ENCODE peak calls at places on chromosomes 12 and 14, in nine cellular contexts. N is left ventricle myocardium superior; L is naive thymus-derived CD4-positive, alpha-beta T cell; O is fibroblast of pulmonary artery; S is astrocyte of the spinal cord; W is NCI-H1694 treated with DMSO at 0.1 percent for 48 hours; G is HEK293T; T is kidney glomerular epithelial cell; D is stimulated activated CD4-positive, alpha-beta T cell treated with anti-CD3 and anti-CD28 coated beads, Interleukin-2, amount 100 ng/mL, for 24 hours. V is an unnamed sample.

GRCh38 chr12:108733132-108733531 is 1.8 kb upstream of the CORO1C start:
- DNase-seq in N (no peak), L (no peak), O (no peak), S (no peak), W (no peak), G (no peak), T (no peak), D (no peak), V (no peak)

GRCh38 chr14:72558721-72559120 is 335.2 kb downstream of the DPF3 start:
- DNase-seq in N (no peak), L (no peak), O (peak), S (peak), W (no peak), G (no peak), T (peak), D (no peak), V (no peak)

GRCh38 chr12:104624529-104624928 is 167.8 kb downstream of the CHST11 start:
- DNase-seq in N (no peak), L (no peak), O (no peak), S (no peak), W (no peak), G (no peak), T (no peak), D (no peak), V (no peak)

GRCh38 chr12:21828111-21828775 is 53.7 kb upstream of the KCNJ8 start:
- DNase-seq in N (no peak), L (no peak), O (peak), S (no peak), W (no peak), G (no peak), T (no peak), D (no peak), V (no peak)

GRCh38 chr12:21656931-21657335 is 709 bp downstream of the LDHB start:
- DNase-seq in N (peak), L (peak), O (peak), S (peak), W (peak), G (peak), T (peak), D (peak), V (no peak)

GRCh38 chr12:110896559-110896958 is 23.8 kb downstream of the MYL2 start:
- DNase-seq in N (no peak), L (no peak), O (no peak), S (no peak), W (no peak), G (no peak), T (no peak), D (no peak), V (no peak)

GRCh38 chr14:100898935-100899840 is 4.3 kb downstream of the RTL1 start:
- DNase-seq in N (peak), L (no peak), O (peak), S (no peak), W (peak), G (no peak), T (no peak), D (no peak), V (no peak)

GRCh38 chr12:56898938-56899337 is 35.3 kb downstream of the SDR9C7 start:
- DNase-seq in N (no peak), L (no peak), O (no peak), S (no peak), W (no peak), G (no peak), T (no peak), D (no peak), V (no peak)

GRCh38 chr12:123150804-123151678 is at the start of gene PITPNM2:
- DNase-seq in N (peak), L (peak), O (peak), S (peak), W (no peak), G (peak), T (peak), D (peak), V (no peak)

GRCh38 chr14:91154851-91155625 is 41.2 kb downstream of the DGLUCY start:
- DNase-seq in N (peak), L (no peak), O (peak), S (peak), W (peak), G (peak), T (peak), D (no peak), V (peak)

GRCh38 chr12:97681612-97682504 is 219.3 kb downstream of the RMST start:
- DNase-seq in N (no peak), L (no peak), O (no peak), S (no peak), W (no peak), G (no peak), T (no peak), D (no peak), V (no peak)

V was measured in NCI-H1048.